ENCODE peak calls at places on chromosome 6, in ten cellular contexts. V is stimulated activated CD4-positive, alpha-beta T cell treated with anti-CD3 and anti-CD28 coated beads, TNF-alpha, amount 100 ng/mL, for 4 hours; K is AG04450; H is hippocampal formation; J is H7; T is activated T-cell treated with anti-CD3 and anti-CD28 coated beads for 24 hours; M is stromal cell of bone marrow; W is A549; Y is mucosa of gallbladder; Q is nephron progenitor cell. I is an unnamed sample.

GRCh38 chr6:2970034-2970685 is 1.2 kb downstream of the SERPINB6 start:
- DNase-seq in V (no peak), K (no peak), H (no peak), J (no peak), T (no peak), M (no peak), W (no peak), Y (no peak), Q (no peak), I (peak)

GRCh38 chr6:84582997-84583396 is 181.4 kb downstream of the TBX18 start:
- DNase-seq in V (no peak), K (no peak), H (no peak), J (no peak), T (no peak), M (no peak), W (no peak), Y (no peak), Q (no peak), I (no peak)

GRCh38 chr6:70108230-70108629 is 194.7 kb downstream of the COL9A1 start:
- DNase-seq in V (no peak), K (no peak), H (peak), J (peak), T (no peak), M (peak), W (peak), Y (no peak), Q (no peak), I (peak)

GRCh38 chr6:82611751-82612150 is 248.1 kb downstream of the TPBG start:
- DNase-seq in V (no peak), K (no peak), H (no peak), J (no peak), T (no peak), M (no peak), W (no peak), Y (no peak), Q (no peak), I (no peak)

GRCh38 chr6:30259140-30260035 is 46.2 kb upstream of the TRIM26 start:
- DNase-seq in V (peak), K (peak), H (peak), J (peak), T (peak), M (peak), W (peak), Y (peak), Q (peak), I (peak)

GRCh38 chr6:150416120-150416519 is 47.3 kb downstream of the IYD start:
- DNase-seq in V (no peak), K (no peak), H (no peak), J (no peak), T (no peak), M (no peak), W (no peak), Y (no peak), Q (no peak), I (no peak)

GRCh38 chr6:33750244-33750991 is 3.7 kb upstream of the IP6K3 start:
- DNase-seq in V (no peak), K (no peak), H (no peak), J (no peak), T (no peak), M (no peak), W (no peak), Y (no peak), Q (no peak), I (no peak)

GRCh38 chr6:118761643-118762042 is 110.3 kb upstream of the CEP85L start:
- DNase-seq in V (no peak), K (no peak), H (no peak), J (no peak), T (no peak), M (no peak), W (no peak), Y (no peak), Q (no peak), I (no peak)

GRCh38 chr6:106448000-106448426 is 87.5 kb downstream of the CRYBG1 start:
- DNase-seq in V (peak), K (no peak), H (no peak), J (no peak), T (no peak), M (no peak), W (no peak), Y (no peak), Q (no peak), I (no peak)

GRCh38 chr6:118468682-118469465 is 79.2 kb upstream of the PLN start:
- DNase-seq in V (no peak), K (no peak), H (no peak), J (no peak), T (no peak), M (no peak), W (peak), Y (peak), Q (no peak), I (peak)

GRCh38 chr6:149474108-149474935 is 10.5 kb downstream of the ZC3H12D start:
- DNase-seq in V (no peak), K (no peak), H (no peak), J (no peak), T (no peak), M (no peak), W (no peak), Y (no peak), Q (no peak), I (no peak)

GRCh38 chr6:2110504-2110903 is 134.9 kb downstream of the GMDS start:
- DNase-seq in V (no peak), K (no peak), H (no peak), J (no peak), T (no peak), M (peak), W (no peak), Y (no peak), Q (no peak), I (no peak)

GRCh38 chr6:42761287-42762067 is 15.6 kb upstream of the TBCC start:
- DNase-seq in V (no peak), K (no peak), H (no peak), J (no peak), T (no peak), M (no peak), W (no peak), Y (no peak), Q (no peak), I (no peak)

GRCh38 chr6:165818200-165818599 is 155.2 kb upstream of the PDE10A start:
- DNase-seq in V (no peak), K (no peak), H (no peak), J (no peak), T (no peak), M (no peak), W (no peak), Y (no peak), Q (no peak), I (no peak)

GRCh38 chr6:20741490-20741889 is 207.2 kb downstream of the CDKAL1 start:
- DNase-seq in V (no peak), K (no peak), H (no peak), J (no peak), T (no peak), M (no peak), W (no peak), Y (no peak), Q (no peak), I (no peak)

GRCh38 chr6:44667226-44667625 is 279.7 kb downstream of the CDC5L start:
- DNase-seq in V (no peak), K (peak), H (no peak), J (peak), T (no peak), M (peak), W (no peak), Y (no peak), Q (no peak), I (peak)

GRCh38 chr6:40390144-40390800 is 196.9 kb downstream of the LRFN2 start:
- DNase-seq in V (no peak), K (no peak), H (no peak), J (peak), T (no peak), M (no peak), W (no peak), Y (no peak), Q (no peak), I (no peak)

GRCh38 chr6:32439139-32439538 is 548 bp upstream of the HLA-DRA start:
- DNase-seq in V (no peak), K (no peak), H (no peak), J (no peak), T (no peak), M (no peak), W (no peak), Y (no peak), Q (no peak), I (no peak)

GRCh38 chr6:133277895-133278545 is 36.9 kb downstream of the EYA4 start:
- DNase-seq in V (no peak), K (no peak), H (no peak), J (no peak), T (no peak), M (no peak), W (no peak), Y (no peak), Q (no peak), I (no peak)

GRCh38 chr6:63730311-63730710 is 94.7 kb downstream of the PHF3 start:
- DNase-seq in V (no peak), K (no peak), H (no peak), J (no peak), T (no peak), M (no peak), W (no peak), Y (no peak), Q (no peak), I (no peak)